ENCODE peak calls at places on chromosomes 4 and X, in six cellular contexts. T is mesothelial cell of epicardium, E is tibial artery, D is ascending aorta, Z is activated B cell treated with CpG ODN at 0.5 μM for 24 hours, F is body of pancreas. X is an unnamed sample.

GRCh38 chrX:102498732-102499131 is 17.8 kb downstream of the TMSB15A start:
- DNase-seq in T (no peak), E (no peak), D (no peak), Z (no peak), F (no peak), X (no peak)

GRCh38 chr4:15961778-15962510 is 1.0 kb downstream of the FGFBP2 start:
- DNase-seq in T (no peak), E (no peak), D (no peak), Z (no peak), F (no peak), X (no peak)

GRCh38 chrX:41733939-41734338 is 10.0 kb downstream of the GPR82 start:
- DNase-seq in T (no peak), E (no peak), D (no peak), Z (peak; percentile 17), F (no peak), X (no peak)

GRCh38 chr4:114857831-114858230 is 255.6 kb downstream of the NDST4 start:
- DNase-seq in T (no peak), E (no peak), D (no peak), Z (no peak), F (no peak), X (no peak)

GRCh38 chrX:149527705-149528104 is 13.1 kb upstream of the EOLA1 start:
- DNase-seq in T (no peak), E (no peak), D (no peak), Z (no peak), F (no peak), X (no peak)

GRCh38 chr4:13840573-13841185 is 213.2 kb upstream of the BOD1L1 start:
- DNase-seq in T (no peak), E (no peak), D (no peak), Z (no peak), F (no peak), X (no peak)

GRCh38 chrX:73267206-73267605 is 52.6 kb upstream of the NAP1L2 start:
- DNase-seq in T (no peak), E (no peak), D (no peak), Z (no peak), F (no peak), X (no peak)

GRCh38 chrX:132120913-132121312 is 6.9 kb downstream of the FRMD7 start:
- DNase-seq in T (no peak), E (no peak), D (no peak), Z (no peak), F (no peak), X (no peak)

GRCh38 chr4:2673157-2673556 is 83.0 kb downstream of the TNIP2 start:
- DNase-seq in T (no peak), E (no peak), D (no peak), Z (no peak), F (no peak), X (no peak)

GRCh38 chr4:81030617-81031388 is at the start of gene BMP3:
- DNase-seq in T (peak; percentile 47), E (no peak), D (no peak), Z (peak; percentile 19), F (no peak), X (peak; percentile 86)

GRCh38 chr4:142960134-142960533 is 114.0 kb upstream of the INPP4B start:
- DNase-seq in T (no peak), E (no peak), D (no peak), Z (no peak), F (no peak), X (no peak)

GRCh38 chrX:47215291-47215900 is 3.1 kb upstream of the CDK16 start:
- DNase-seq in T (no peak), E (no peak), D (no peak), Z (no peak), F (no peak), X (no peak)

GRCh38 chrX:140572724-140573123 is 67.9 kb upstream of the SOX3 start:
- DNase-seq in T (peak; percentile 43), E (peak; percentile 22), D (no peak), Z (no peak), F (peak; percentile 23), X (no peak)

GRCh38 chr4:25030283-25031076 is at the start of gene LGI2:
- DNase-seq in T (peak; percentile 72), E (peak; percentile 51), D (peak; percentile 79), Z (no peak), F (peak; percentile 53), X (peak; percentile 74)

GRCh38 chrX:42678133-42678532 is 99.8 kb downstream of the PPP1R2C start:
- DNase-seq in T (no peak), E (no peak), D (no peak), Z (no peak), F (peak; percentile 38), X (no peak)

GRCh38 chr4:80438016-80438415 is 102.5 kb downstream of the CFAP299 start:
- DNase-seq in T (no peak), E (no peak), D (no peak), Z (no peak), F (no peak), X (no peak)

GRCh38 chr4:2247128-2248043 is 5.5 kb upstream of the HAUS3 start:
- DNase-seq in T (no peak), E (peak; percentile 19), D (peak; percentile 61), Z (peak; percentile 12), F (peak; percentile 13), X (no peak)

GRCh38 chrX:131830400-131831184 is 192.5 kb upstream of the STK26 start:
- DNase-seq in T (peak; percentile 82), E (peak; percentile 46), D (peak; percentile 84), Z (peak; percentile 17), F (peak; percentile 68), X (peak; percentile 82)

GRCh38 chr4:186845137-186845842 is 121.6 kb upstream of the FAT1 start:
- DNase-seq in T (no peak), E (peak; percentile 47), D (no peak), Z (no peak), F (no peak), X (peak; percentile 65)

GRCh38 chrX:41923925-41924693 is 755 bp upstream of the CASK start:
- DNase-seq in T (no peak), E (peak; percentile 21), D (no peak), Z (peak; percentile 13), F (peak; percentile 25), X (no peak)

GRCh38 chrX:125382889-125383288 is 63.2 kb downstream of the TEX13C start:
- DNase-seq in T (no peak), E (no peak), D (no peak), Z (no peak), F (no peak), X (no peak)
- TF ChIP-seq CTCF in T (no peak), E (no peak), D (no peak), Z (no peak), F (no peak), X (no peak)

GRCh38 chrX:16671005-16671404 is 21.0 kb downstream of the S100G start:
- DNase-seq in T (no peak), E (no peak), D (no peak), Z (no peak), F (no peak), X (no peak)
- TF ChIP-seq CTCF in T (no peak), E (peak; percentile 31), D (peak; percentile 45), Z (no peak), F (peak; percentile 26), X (no peak)

GRCh38 chrX:19535481-19535880 is 20.2 kb upstream of the MAP3K15 start:
- DNase-seq in T (no peak), E (no peak), D (no peak), Z (no peak), F (no peak), X (no peak)
- TF ChIP-seq CTCF in T (no peak), E (no peak), D (no peak), Z (no peak), F (peak; percentile 48), X (no peak)

GRCh38 chr4:184649026-184649970 is at the start of the genes CASP3 and PRIMPOL:
- DNase-seq in T (peak; percentile 96), E (peak; percentile 96), D (peak; percentile 98), Z (peak; percentile 98), F (peak; percentile 97), X (peak; percentile 98)

GRCh38 chr4:184648220-184649025 is 824 bp downstream of the CASP3 start:
- DNase-seq in T (peak; percentile 73), E (peak; percentile 64), D (peak; percentile 79), Z (peak; percentile 37), F (peak; percentile 72), X (peak; percentile 87)

GRCh38 chr4:184647391-184648101 is 1.7 kb downstream of the CASP3 start:
- DNase-seq in T (no peak), E (no peak), D (no peak), Z (no peak), F (no peak), X (no peak)

GRCh38 chr4:184651899-184652298 is 2.4 kb downstream of the PRIMPOL start:
- DNase-seq in T (no peak), E (no peak), D (no peak), Z (no peak), F (no peak), X (no peak)

GRCh38 chr4:184649971-184650855 is 675 bp downstream of the PRIMPOL start:
- DNase-seq in T (no peak), E (peak; percentile 32), D (peak; percentile 66), Z (no peak), F (no peak), X (peak; percentile 66)
- TF ChIP-seq CTCF in T (no peak), E (no peak), D (no peak), Z (no peak), F (no peak), X (no peak)

GRCh38 chr4:182418054-182418734 is 175.0 kb downstream of the TENM3 start:
- DNase-seq in T (no peak), E (no peak), D (no peak), Z (no peak), F (no peak), X (no peak)

GRCh38 chr4:182413550-182413949 is 170.3 kb downstream of the TENM3 start:
- DNase-seq in T (no peak), E (no peak), D (no peak), Z (no peak), F (no peak), X (no peak)

GRCh38 chr4:182416101-182416500 is 172.9 kb downstream of the TENM3 start:
- DNase-seq in T (no peak), E (no peak), D (no peak), Z (no peak), F (no peak), X (no peak)
- TF ChIP-seq CTCF in T (no peak), E (no peak), D (no peak), Z (no peak), F (no peak), X (no peak)

GRCh38 chr4:88573995-88574394 is 18.3 kb upstream of the HERC3 start:
- DNase-seq in T (no peak), E (no peak), D (no peak), Z (no peak), F (no peak), X (no peak)
- TF ChIP-seq CTCF in T (no peak), E (peak; percentile 35), D (peak; percentile 30), Z (no peak), F (no peak), X (peak; percentile 26)